ENCODE peak calls at places on chromosomes 12 and 14, in six cellular contexts. Y is mesenchymal stem cell, O is H9, E is IMR-90, S is neuronal stem cell, C is trophoblast cell. U is an unnamed sample.

GRCh38 chr12:25988505-25988904 is 30.0 kb downstream of the RASSF8 start:
- DNase-seq in E (no peak), C (no peak), Y (no peak), O (no peak), S (no peak), U (peak; percentile 69)

GRCh38 chr12:49762468-49762847 is 21.1 kb downstream of the TMBIM6 start:
- DNase-seq in E (no peak), Y (no peak), O (no peak), C (no peak), S (no peak), U (no peak)

GRCh38 chr14:64692597-64693350 is 11.4 kb upstream of the PLEKHG3 start:
- DNase-seq in O (no peak), E (no peak), Y (no peak), C (no peak), S (no peak), U (no peak)

GRCh38 chr12:130715996-130716917 is at the start of gene RIMBP2:
- DNase-seq in C (no peak), O (peak; percentile 83), S (peak; percentile 68), Y (peak; percentile 0), E (peak; percentile 1), U (peak; percentile 89)

GRCh38 chr12:124863409-124864325 is at the start of gene SCARB1:
- DNase-seq in E (peak; percentile 64), S (peak; percentile 76), Y (peak; percentile 73), C (peak; percentile 91), O (peak; percentile 93), U (peak; percentile 86)

GRCh38 chr12:94172973-94173372 is 24.6 kb downstream of the PLXNC1 start:
- DNase-seq in Y (peak; percentile 99), E (peak; percentile 99), C (peak; percentile 99), S (no peak), O (no peak), U (no peak)

GRCh38 chr14:93105362-93105761 is 10.4 kb downstream of the ITPK1 start:
- DNase-seq in S (no peak), C (peak; percentile 74), Y (peak; percentile 51), E (peak; percentile 75), O (no peak), U (no peak)

GRCh38 chr12:57604454-57605307 is at the start of gene DTX3:
- DNase-seq in E (no peak), Y (peak; percentile 36), C (no peak), S (no peak), O (peak; percentile 68), U (peak; percentile 53)

GRCh38 chr12:10941916-10942607 is 3.0 kb upstream of the TAS2R14 start:
- DNase-seq in Y (no peak), S (no peak), C (peak; percentile 68), O (peak; percentile 75), E (no peak), U (peak; percentile 96)

GRCh38 chr12:108640802-108641445 is 7.2 kb upstream of the SELPLG start:
- DNase-seq in C (peak; percentile 32), E (peak; percentile 59), S (no peak), O (peak; percentile 26), Y (no peak), U (no peak)

GRCh38 chr12:51534675-51535074 is 56.4 kb upstream of the SCN8A start:
- DNase-seq in O (no peak), E (no peak), Y (no peak), C (no peak), S (no peak), U (no peak)

GRCh38 chr12:87086118-87086891 is 830.1 kb upstream of the MGAT4C start:
- DNase-seq in C (no peak), O (no peak), S (no peak), Y (peak; percentile 17), E (peak; percentile 22), U (no peak)

GRCh38 chr12:54304187-54304810 is 3.5 kb upstream of the NFE2 start:
- DNase-seq in S (no peak), O (peak; percentile 65), E (no peak), C (peak; percentile 92), Y (peak; percentile 55), U (no peak)

GRCh38 chr12:42372154-42372791 is 46.3 kb downstream of the PPHLN1 start:
- DNase-seq in O (no peak), E (peak; percentile 46), Y (peak; percentile 67), C (peak; percentile 78), S (peak; percentile 51), U (peak; percentile 83)

GRCh38 chr14:64095620-64096019 is 198.6 kb downstream of the ESR2 start:
- DNase-seq in C (peak; percentile 78), Y (peak; percentile 24), E (peak; percentile 52), S (no peak), O (no peak), U (peak; percentile 40)

GRCh38 chr12:46266382-46266791 is 2.5 kb downstream of the SLC38A1 start:
- DNase-seq in S (no peak), E (peak; percentile 61), Y (peak; percentile 61), O (no peak), C (peak; percentile 40), U (peak; percentile 62)

GRCh38 chr12:85057370-85057963 is 21.3 kb downstream of the LRRIQ1 start:
- DNase-seq in E (peak; percentile 41), C (peak; percentile 76), Y (peak; percentile 64), O (peak; percentile 51), S (peak; percentile 62), U (peak; percentile 62)

GRCh38 chr12:88854260-88854659 is 274.0 kb upstream of the KITLG start:
- DNase-seq in O (no peak), S (no peak), E (peak; percentile 85), C (peak; percentile 46), Y (peak; percentile 48), U (peak; percentile 39)

GRCh38 chr12:182381-182883 is 31.5 kb downstream of the SLC6A12 start:
- DNase-seq in S (no peak), O (no peak), E (peak; percentile 93), Y (peak; percentile 83), C (peak; percentile 6), U (no peak)

GRCh38 chr12:3110579-3110978 is 33.4 kb downstream of the TSPAN9 start:
- DNase-seq in S (no peak), E (peak; percentile 8), C (no peak), Y (no peak), O (no peak), U (no peak)

GRCh38 chr12:1319215-1319614 is 275.2 kb downstream of the FBXL14 start:
- DNase-seq in Y (peak; percentile 37), E (peak; percentile 52), C (no peak), S (no peak), O (no peak), U (no peak)

GRCh38 chr14:102560436-102561261 is 31.8 kb upstream of the RCOR1 start:
- DNase-seq in O (no peak), Y (no peak), C (no peak), E (no peak), S (no peak), U (no peak)

GRCh38 chr14:102556098-102556677 is 36.3 kb upstream of the RCOR1 start:
- DNase-seq in S (no peak), O (no peak), C (no peak), Y (no peak), E (no peak), U (no peak)

GRCh38 chr14:102554835-102555819 is 37.3 kb upstream of the RCOR1 start:
- DNase-seq in C (peak; percentile 49), O (peak; percentile 90), E (no peak), S (peak; percentile 47), Y (peak; percentile 38), U (peak; percentile 88)

GRCh38 chr14:102557434-102558226 is 34.8 kb upstream of the RCOR1 start:
- DNase-seq in O (no peak), S (no peak), Y (no peak), C (no peak), E (no peak), U (no peak)

GRCh38 chr14:102558566-102558965 is 33.9 kb upstream of the RCOR1 start:
- DNase-seq in Y (no peak), O (no peak), E (no peak), S (no peak), C (no peak), U (no peak)
- H3K4ac ChIP-seq in Y (no peak overlapping the region), O (no peak overlapping the region), E (no peak overlapping the region), S (no peak overlapping the region), C (no peak overlapping the region), U (no peak overlapping the region)

GRCh38 chr14:88551936-88552565 is 2.8 kb downstream of the PTPN21 start:
- DNase-seq in S (no peak), O (peak; percentile 54), E (peak; percentile 19), C (no peak), Y (peak; percentile 23), U (peak; percentile 42)

GRCh38 chr14:88556581-88556980 is 1.8 kb upstream of the PTPN21 start:
- DNase-seq in C (no peak), E (peak; percentile 25), O (no peak), Y (no peak), S (no peak), U (no peak)

GRCh38 chr14:88552859-88553258 is 1.9 kb downstream of the PTPN21 start:
- DNase-seq in C (no peak), O (no peak), S (no peak), E (no peak), Y (no peak), U (no peak)

GRCh38 chr14:88553886-88554457 is 835 bp downstream of the PTPN21 start:
- DNase-seq in O (no peak), S (no peak), E (peak; percentile 8), C (no peak), Y (peak; percentile 37), U (peak; percentile 23)

GRCh38 chr14:88554458-88555286 is at the start of gene PTPN21:
- DNase-seq in E (peak; percentile 64), S (peak; percentile 70), O (peak; percentile 77), Y (peak; percentile 77), C (peak; percentile 79), U (peak; percentile 83)
- H2AK5ac ChIP-seq in E (peak within 1 kb of the TSS; percentile 68), S (peak within 1 kb of the TSS; percentile 84), O (no peak within 1 kb of the TSS), Y (peak within 1 kb of the TSS; percentile 10), C (peak within 1 kb of the TSS; percentile 23), U (no peak within 1 kb of the TSS)

DNA sequence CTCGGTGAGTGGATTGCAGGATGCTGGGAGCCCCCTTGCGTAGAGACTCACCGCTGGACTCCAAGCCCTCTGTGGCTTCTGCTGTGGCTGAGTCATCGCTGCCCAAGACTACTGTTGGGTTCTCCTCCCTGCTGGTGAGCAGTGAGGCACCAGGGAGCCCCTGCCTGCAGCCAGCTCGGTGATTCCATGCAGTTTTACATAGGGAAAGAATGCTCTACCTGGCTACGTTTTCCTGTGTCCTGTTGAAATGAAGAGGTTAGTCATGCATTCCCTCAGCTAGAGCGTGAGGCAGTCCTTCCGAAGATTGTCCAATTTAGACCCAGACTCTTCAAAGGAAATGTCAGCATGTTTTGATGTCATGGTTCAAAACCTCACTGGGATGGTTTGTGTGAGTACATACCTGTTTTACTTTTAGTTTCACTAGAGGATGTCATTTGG is 28.2 kb downstream of the TRAF3 start:
- DNase-seq in Y (peak; percentile 87), O (peak; percentile 54), C (peak; percentile 92), E (peak; percentile 70), S (no peak), U (peak; percentile 72)
- H3K4me2 ChIP-seq in Y (no peak overlapping the region), O (no peak overlapping the region), C (no peak overlapping the region), E (no peak overlapping the region), S (no peak overlapping the region), U (no peak overlapping the region)

DNA sequence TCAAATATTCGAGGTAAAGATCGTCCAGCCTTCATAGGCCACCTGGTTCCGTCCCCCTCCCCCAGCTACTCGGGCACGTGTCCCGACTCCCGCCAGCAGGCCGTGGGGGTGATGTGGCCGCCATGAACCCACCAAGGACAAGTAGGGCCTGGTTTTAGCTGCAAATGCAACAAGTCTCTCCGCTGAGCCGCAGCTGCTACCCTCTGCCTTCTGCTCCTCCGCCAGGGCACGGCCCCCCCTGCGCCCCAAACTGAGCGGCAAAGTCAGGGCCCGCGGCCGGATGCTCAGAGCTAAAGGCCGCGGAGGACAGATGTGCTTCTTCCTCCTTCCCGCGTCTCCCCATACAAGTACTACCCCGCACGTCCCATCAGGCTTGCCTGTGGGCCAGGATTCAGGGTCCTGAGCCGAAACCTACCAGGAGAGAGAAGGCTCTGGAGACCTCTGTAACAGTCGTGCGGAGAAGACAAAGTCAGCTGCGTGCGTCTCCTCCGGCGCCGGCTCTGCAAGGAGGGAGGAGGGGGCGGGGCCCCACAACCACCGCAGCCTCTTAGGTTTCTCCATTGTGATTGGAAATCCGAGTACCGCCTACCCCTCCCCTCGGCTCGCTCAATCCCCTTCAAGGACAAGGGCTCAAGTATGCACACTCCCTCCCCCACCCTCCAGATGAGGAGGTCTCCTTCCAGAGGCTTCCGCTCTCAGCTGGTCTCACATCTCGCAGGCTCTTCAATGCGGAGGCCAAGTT is at the start of gene LDHB:
- DNase-seq in E (peak; percentile 96), O (peak; percentile 99), S (peak; percentile 89), C (peak; percentile 75), Y (peak; percentile 98), U (peak; percentile 99)
- H3K4ac ChIP-seq in E (peak within 1 kb of the TSS; percentile 96), O (peak within 1 kb of the TSS; percentile 95), S (no peak within 1 kb of the TSS), C (peak within 1 kb of the TSS; percentile 35), Y (peak within 1 kb of the TSS; percentile 88), U (peak within 1 kb of the TSS; percentile 82)

U was measured in mesendoderm.